ENCODE peak calls at places on chromosome 14, in ten cellular contexts. J, D, X, N, R, L, Y, G, Z and U are unnamed samples.

GRCh38 chr14:61486930-61487495 is 165.6 kb downstream of the PRKCH start:
- DNase-seq in J (no peak), Y (no peak), D (no peak), N (no peak), R (no peak), G (no peak), Z (no peak), L (no peak), X (no peak), U (no peak)

GRCh38 chr14:103246089-103246488 is 87.9 kb upstream of the EIF5 start:
- DNase-seq in J (no peak), D (no peak), Y (no peak), R (no peak), N (no peak), Z (no peak), X (no peak), L (no peak), G (no peak), U (no peak)

GRCh38 chr14:31429791-31430190 is 9.4 kb upstream of the HEATR5A start:
- DNase-seq in G (no peak), R (no peak), L (no peak), Y (no peak), Z (no peak), J (no peak), N (no peak), D (no peak), X (no peak), U (no peak)

GRCh38 chr14:75577090-75577489 is 1.3 kb upstream of the FLVCR2 start:
- DNase-seq in Y (no peak), L (no peak), N (no peak), G (no peak), D (no peak), R (peak; percentile 44), Z (no peak), J (no peak), X (no peak), U (no peak)

GRCh38 chr14:56065621-56066295 is 52.5 kb upstream of the PELI2 start:
- DNase-seq in G (no peak), L (no peak), N (no peak), Z (no peak), Y (no peak), D (no peak), R (no peak), J (no peak), X (no peak), U (no peak)

GRCh38 chr14:85714046-85714445 is 184.1 kb downstream of the FLRT2 start:
- DNase-seq in G (no peak), X (no peak), J (no peak), D (no peak), L (no peak), Y (no peak), R (no peak), Z (no peak), N (no peak), U (no peak)

GRCh38 chr14:58199726-58200479 is at the start of gene ACTR10:
- DNase-seq in D (peak; percentile 68), L (peak; percentile 93), X (peak; percentile 61), G (peak; percentile 90), Z (peak; percentile 87), J (peak; percentile 91), N (peak; percentile 87), Y (peak; percentile 77), R (peak; percentile 92), U (peak; percentile 75)

GRCh38 chr14:94058674-94059138 is 22.3 kb downstream of the DDX24 start:
- DNase-seq in G (no peak), Z (peak; percentile 55), X (no peak), R (no peak), J (no peak), D (no peak), Y (no peak), N (no peak), L (no peak), U (no peak)

GRCh38 chr14:76866469-76866868 is 40.3 kb downstream of the LRRC74A start:
- DNase-seq in G (no peak), D (no peak), Y (no peak), Z (no peak), J (no peak), N (no peak), R (no peak), L (no peak), X (no peak), U (no peak)

GRCh38 chr14:94476018-94476417 is at the start of gene SERPINA9:
- DNase-seq in G (no peak), Z (no peak), X (no peak), D (no peak), J (no peak), Y (no peak), N (no peak), R (no peak), L (no peak), U (no peak)

GRCh38 chr14:92657457-92658142 is 90.8 kb downstream of the LGMN start:
- DNase-seq in D (no peak), Z (no peak), L (peak; percentile 88), X (no peak), J (no peak), G (peak; percentile 86), R (no peak), Y (peak; percentile 59), N (no peak), U (no peak)

DNA sequence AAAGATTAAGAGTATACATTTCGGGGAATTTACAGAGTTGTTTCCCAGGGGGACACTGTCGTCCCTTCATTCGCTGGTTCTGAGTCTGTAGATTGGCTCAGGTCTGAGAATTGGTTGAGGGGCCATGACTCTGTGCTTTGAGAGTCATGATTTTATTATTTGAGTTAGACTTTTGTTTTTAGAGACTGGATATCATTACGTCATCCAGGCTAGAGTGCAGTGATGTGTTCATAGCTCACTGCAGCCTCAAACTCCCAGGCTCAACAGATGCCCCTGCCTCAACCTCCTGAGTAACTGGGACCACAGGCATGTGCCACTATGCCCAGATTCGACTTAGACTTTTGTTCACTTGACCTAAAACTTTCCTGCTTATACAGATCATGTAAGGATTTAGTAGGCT is 112.3 kb upstream of the C14orf180 start:
- DNase-seq in R (no peak), J (no peak), X (no peak), G (no peak), N (no peak), Z (no peak), Y (no peak), L (no peak), D (no peak), U (no peak)
- TF ChIP-seq CTCF in R (no peak), J (no peak), X (no peak), G (no peak), N (no peak), Z (no peak), Y (no peak), L (no peak), D (no peak), U (no peak)

DNA sequence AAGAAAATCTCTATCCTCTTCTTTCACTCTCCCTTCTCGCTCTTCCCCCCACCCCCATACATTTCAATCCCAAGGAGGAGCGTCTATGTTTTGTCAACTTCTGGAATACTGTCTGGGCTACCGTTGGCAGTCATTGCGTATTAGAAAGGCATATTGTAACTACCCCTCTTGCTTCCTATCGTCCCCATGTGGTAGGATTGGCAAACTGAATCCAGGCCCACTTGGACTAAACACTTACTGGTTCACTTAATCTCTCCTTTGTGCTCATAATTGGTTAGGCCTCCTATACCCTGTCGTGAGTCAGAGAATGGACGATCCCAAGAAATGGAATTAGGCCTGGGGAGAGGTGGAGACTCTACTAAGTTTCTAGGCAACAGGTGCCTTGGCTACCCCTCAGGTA is 68.8 kb upstream of the SLC8A3 start:
- DNase-seq in R (peak; percentile 62), Z (peak; percentile 16), X (no peak), G (no peak), N (no peak), L (no peak), J (peak; percentile 10), Y (no peak), D (no peak), U (no peak)
- TF ChIP-seq CTCF in R (peak; percentile 68), Z (peak; percentile 19), X (peak; percentile 43), G (no peak), N (no peak), L (no peak), J (peak; percentile 74), Y (no peak), D (no peak), U (peak; percentile 40)

GRCh38 chr14:25032092-25032784 is 17.7 kb downstream of the STXBP6 start:
- DNase-seq in N (no peak), X (no peak), L (no peak), D (no peak), J (peak; percentile 2), R (peak; percentile 30), G (no peak), Y (no peak), Z (no peak), U (no peak)
- TF ChIP-seq CTCF in N (no peak), X (peak; percentile 63), L (peak; percentile 33), D (peak; percentile 16), J (peak; percentile 66), R (peak; percentile 32), G (no peak), Y (no peak), Z (no peak), U (peak; percentile 44)

GRCh38 chr14:87049886-87050820 is 942.8 kb downstream of the GALC start:
- DNase-seq in X (peak; percentile 24), G (no peak), R (peak; percentile 1), L (no peak), Y (no peak), Z (peak; percentile 58), D (peak; percentile 3), N (no peak), J (peak; percentile 67), U (peak; percentile 21)
- TF ChIP-seq CTCF in X (peak; percentile 74), G (no peak), R (peak; percentile 15), L (peak; percentile 20), Y (no peak), Z (peak; percentile 51), D (peak; percentile 62), N (no peak), J (peak; percentile 86), U (peak; percentile 73)

GRCh38 chr14:69260979-69261605 is 1.1 kb downstream of the GALNT16 start:
- DNase-seq in N (no peak), L (no peak), X (no peak), D (no peak), Y (no peak), R (peak; percentile 53), J (peak; percentile 55), G (peak; percentile 72), Z (peak; percentile 39), U (peak; percentile 48)

GRCh38 chr14:69260246-69260978 is 454 bp downstream of the GALNT16 start:
- DNase-seq in G (no peak), R (no peak), D (no peak), N (no peak), J (no peak), Y (no peak), L (no peak), X (no peak), Z (peak; percentile 20), U (peak; percentile 58)

GRCh38 chr14:69261761-69262331 is 1.9 kb downstream of the GALNT16 start:
- DNase-seq in D (no peak), L (no peak), Z (no peak), X (no peak), J (no peak), R (no peak), G (peak; percentile 65), Y (no peak), N (no peak), U (no peak)

GRCh38 chr14:69259176-69259530 is 805 bp upstream of the GALNT16 start:
- DNase-seq in D (no peak), R (no peak), Y (no peak), X (no peak), N (no peak), L (no peak), G (no peak), J (no peak), Z (no peak), U (no peak)

GRCh38 chr14:69259531-69260245 is at the start of gene GALNT16:
- DNase-seq in R (no peak), Z (peak; percentile 40), Y (no peak), N (no peak), D (no peak), X (no peak), J (no peak), G (no peak), L (no peak), U (peak; percentile 60)
- TF ChIP-seq CTCF in R (no peak), Z (no peak), Y (no peak), N (no peak), D (peak; percentile 15), X (peak; percentile 62), J (no peak), G (peak; percentile 22), L (no peak), U (peak; percentile 60)